ENCODE peak calls at places on chromosomes 13 and 19, in six cellular contexts. One of them, this sample, is unnamed.

GRCh38 chr13:99265823-99266426 is 7.7 kb upstream of the GPR18 start:
- DNase-seq in A549: peak
- DNase-seq in K562: peak
- DNase-seq in H1: no peak
- DNase-seq in GM12878: no peak
- DNase-seq in HepG2: peak
- DNase-seq in this sample: peak

GRCh38 chr19:32567486-32567885 is 13.5 kb upstream of the PDCD5 start:
- DNase-seq in A549: no peak
- DNase-seq in K562: no peak
- DNase-seq in H1: no peak
- DNase-seq in GM12878: no peak
- DNase-seq in HepG2: no peak
- DNase-seq in this sample: no peak

GRCh38 chr19:43532571-43532961 is 422 bp upstream of the ZNF575 start:
- DNase-seq in A549: peak
- DNase-seq in K562: no peak
- DNase-seq in H1: no peak
- DNase-seq in GM12878: no peak
- DNase-seq in HepG2: no peak
- DNase-seq in this sample: peak

GRCh38 chr13:33057019-33057785 is 41.0 kb downstream of the KL start:
- DNase-seq in A549: peak
- DNase-seq in K562: peak
- DNase-seq in H1: no peak
- DNase-seq in GM12878: no peak
- DNase-seq in HepG2: peak
- DNase-seq in this sample: peak

GRCh38 chr13:110407531-110407930 is 100.4 kb downstream of the COL4A2 start:
- DNase-seq in A549: no peak
- DNase-seq in K562: no peak
- DNase-seq in H1: no peak
- DNase-seq in GM12878: no peak
- DNase-seq in HepG2: no peak
- DNase-seq in this sample: no peak

GRCh38 chr13:29935309-29935981 is 85.0 kb upstream of the UBL3 start:
- DNase-seq in A549: no peak
- DNase-seq in K562: no peak
- DNase-seq in H1: no peak
- DNase-seq in GM12878: peak
- DNase-seq in HepG2: no peak
- DNase-seq in this sample: no peak

GRCh38 chr13:106570354-106570822 is 2.5 kb upstream of the ARGLU1 start:
- DNase-seq in A549: peak
- DNase-seq in K562: peak
- DNase-seq in H1: peak
- DNase-seq in GM12878: no peak
- DNase-seq in HepG2: no peak
- DNase-seq in this sample: peak

GRCh38 chr19:12763100-12763499 is 11.5 kb downstream of the BEST2 start:
- DNase-seq in A549: no peak
- DNase-seq in K562: no peak
- DNase-seq in H1: no peak
- DNase-seq in GM12878: no peak
- DNase-seq in HepG2: no peak
- DNase-seq in this sample: peak

GRCh38 chr13:94344126-94344863 is 135.2 kb downstream of the DCT start:
- DNase-seq in A549: no peak
- DNase-seq in K562: no peak
- DNase-seq in H1: peak
- DNase-seq in GM12878: no peak
- DNase-seq in HepG2: peak
- DNase-seq in this sample: no peak

GRCh38 chr19:45638930-45639729 is at the start of gene EML2:
- DNase-seq in A549: peak
- DNase-seq in K562: peak
- DNase-seq in H1: no peak
- DNase-seq in GM12878: no peak
- DNase-seq in HepG2: peak
- DNase-seq in this sample: peak

GRCh38 chr19:4256563-4256962 is 9.7 kb downstream of the YJU2 start:
- DNase-seq in A549: no peak
- DNase-seq in K562: peak
- DNase-seq in H1: no peak
- DNase-seq in GM12878: no peak
- DNase-seq in HepG2: no peak
- DNase-seq in this sample: no peak

GRCh38 chr19:14369399-14370168 is 11.7 kb upstream of the ADGRE5 start:
- DNase-seq in A549: no peak
- DNase-seq in K562: peak
- DNase-seq in H1: no peak
- DNase-seq in GM12878: no peak
- DNase-seq in HepG2: no peak
- DNase-seq in this sample: no peak

GRCh38 chr13:95260031-95260525 is 41.2 kb downstream of the ABCC4 start:
- DNase-seq in A549: no peak
- DNase-seq in K562: no peak
- DNase-seq in H1: no peak
- DNase-seq in GM12878: peak
- DNase-seq in HepG2: no peak
- DNase-seq in this sample: no peak

GRCh38 chr13:50951366-50951765 is 41.8 kb downstream of the RNASEH2B start:
- DNase-seq in A549: no peak
- DNase-seq in K562: no peak
- DNase-seq in H1: no peak
- DNase-seq in GM12878: no peak
- DNase-seq in HepG2: no peak
- DNase-seq in this sample: no peak

GRCh38 chr19:49506575-49507105 is 5.8 kb upstream of the FCGRT start:
- DNase-seq in A549: peak
- DNase-seq in K562: peak
- DNase-seq in H1: no peak
- DNase-seq in GM12878: no peak
- DNase-seq in HepG2: peak
- DNase-seq in this sample: peak

GRCh38 chr13:23772717-23773116 is 116.5 kb downstream of the MIPEP start:
- DNase-seq in A549: no peak
- DNase-seq in K562: no peak
- DNase-seq in H1: no peak
- DNase-seq in GM12878: no peak
- DNase-seq in HepG2: no peak
- DNase-seq in this sample: no peak

GRCh38 chr13:34155931-34156607 is 338.1 kb downstream of the RFC3 start:
- DNase-seq in A549: no peak
- DNase-seq in K562: no peak
- DNase-seq in H1: no peak
- DNase-seq in GM12878: no peak
- DNase-seq in HepG2: no peak
- DNase-seq in this sample: no peak

GRCh38 chr13:23899555-23899954 is 2.3 kb upstream of the C1QTNF9B start:
- DNase-seq in A549: no peak
- DNase-seq in K562: peak
- DNase-seq in H1: no peak
- DNase-seq in GM12878: no peak
- DNase-seq in HepG2: peak
- DNase-seq in this sample: peak

GRCh38 chr19:38361633-38362075 is 12.7 kb upstream of the PSMD8 start:
- DNase-seq in A549: peak
- DNase-seq in K562: peak
- DNase-seq in H1: peak
- DNase-seq in GM12878: no peak
- DNase-seq in HepG2: peak
- DNase-seq in this sample: peak
- TF ChIP-seq CHD2 in A549: no peak
- TF ChIP-seq CHD2 in K562: no peak
- TF ChIP-seq CHD2 in H1: no peak
- TF ChIP-seq CHD2 in GM12878: no peak
- TF ChIP-seq CHD2 in HepG2: no peak
- TF ChIP-seq CHD2 in this sample: no peak

DNA sequence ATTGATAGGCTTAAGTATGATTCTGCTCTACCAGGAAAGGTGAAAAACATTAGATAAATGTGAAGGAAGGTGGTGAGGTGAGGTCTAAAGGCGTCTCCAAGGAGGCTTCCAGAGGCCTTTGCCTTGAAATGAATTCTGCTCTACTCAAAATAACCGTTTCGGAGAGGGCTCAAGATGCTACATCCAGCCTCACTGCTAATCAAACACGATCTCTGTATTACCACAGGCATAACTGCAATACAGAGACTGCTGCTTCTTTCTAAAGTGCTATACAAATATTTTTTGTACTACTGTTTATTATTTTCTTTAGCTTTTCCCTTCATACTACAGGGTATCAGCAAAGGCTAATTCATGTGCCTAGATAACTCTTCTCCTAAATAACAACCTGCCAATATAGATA is 16.8 kb downstream of the MBNL2 start:
- DNase-seq in A549: no peak
- DNase-seq in K562: no peak
- DNase-seq in H1: no peak
- DNase-seq in GM12878: no peak
- DNase-seq in HepG2: no peak
- DNase-seq in this sample: no peak
- H3K27ac ChIP-seq in A549: peak
- H3K27ac ChIP-seq in K562: no peak
- H3K27ac ChIP-seq in H1: no peak
- H3K27ac ChIP-seq in GM12878: no peak
- H3K27ac ChIP-seq in HepG2: no peak
- H3K27ac ChIP-seq in this sample: peak

GRCh38 chr13:46475586-46475991 is 77.4 kb upstream of the LRCH1 start:
- DNase-seq in A549: no peak
- DNase-seq in K562: no peak
- DNase-seq in H1: no peak
- DNase-seq in GM12878: no peak
- DNase-seq in HepG2: no peak
- DNase-seq in this sample: no peak
- TF ChIP-seq CHD2 in A549: no peak
- TF ChIP-seq CHD2 in K562: no peak
- TF ChIP-seq CHD2 in H1: no peak
- TF ChIP-seq CHD2 in GM12878: no peak
- TF ChIP-seq CHD2 in HepG2: no peak
- TF ChIP-seq CHD2 in this sample: no peak

DNA sequence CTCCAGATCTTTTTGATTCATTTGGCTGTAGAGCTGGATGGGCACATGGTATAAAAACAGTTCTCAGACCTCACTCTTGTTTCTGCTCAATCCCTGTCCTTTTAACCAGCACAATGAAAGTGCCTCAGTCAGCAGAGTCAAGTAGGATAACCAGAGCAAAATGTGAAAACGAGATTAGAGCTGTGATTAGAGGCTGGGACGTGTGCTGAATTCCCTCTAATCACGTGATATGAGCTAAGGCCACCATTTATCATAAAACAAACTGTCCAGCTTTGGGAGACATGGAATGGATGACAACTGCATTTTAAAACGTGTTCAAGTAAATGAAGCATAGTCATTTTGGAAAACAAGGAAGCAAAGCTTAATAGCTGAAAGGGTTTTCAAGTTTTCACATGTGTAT is 54.1 kb downstream of the GJA3 start:
- DNase-seq in A549: no peak
- DNase-seq in K562: no peak
- DNase-seq in H1: no peak
- DNase-seq in GM12878: no peak
- DNase-seq in HepG2: no peak
- DNase-seq in this sample: peak
- H3K27ac ChIP-seq in A549: no peak
- H3K27ac ChIP-seq in K562: no peak
- H3K27ac ChIP-seq in H1: no peak
- H3K27ac ChIP-seq in GM12878: no peak
- H3K27ac ChIP-seq in HepG2: no peak
- H3K27ac ChIP-seq in this sample: no peak

GRCh38 chr13:24984134-24984533 is 111.8 kb upstream of the PABPC3 start:
- DNase-seq in A549: no peak
- DNase-seq in K562: no peak
- DNase-seq in H1: no peak
- DNase-seq in GM12878: no peak
- DNase-seq in HepG2: no peak
- DNase-seq in this sample: no peak

GRCh38 chr13:24983094-24983493 is 112.8 kb upstream of the PABPC3 start:
- DNase-seq in A549: no peak
- DNase-seq in K562: no peak
- DNase-seq in H1: no peak
- DNase-seq in GM12878: no peak
- DNase-seq in HepG2: no peak
- DNase-seq in this sample: no peak

GRCh38 chr13:24985102-24985501 is 110.8 kb upstream of the PABPC3 start:
- DNase-seq in A549: no peak
- DNase-seq in K562: peak
- DNase-seq in H1: no peak
- DNase-seq in GM12878: no peak
- DNase-seq in HepG2: no peak
- DNase-seq in this sample: no peak

GRCh38 chr13:24986826-24987225 is 109.1 kb upstream of the PABPC3 start:
- DNase-seq in A549: no peak
- DNase-seq in K562: no peak
- DNase-seq in H1: no peak
- DNase-seq in GM12878: no peak
- DNase-seq in HepG2: no peak
- DNase-seq in this sample: no peak

GRCh38 chr13:24982333-24982999 is 113.5 kb upstream of the PABPC3 start:
- DNase-seq in A549: no peak
- DNase-seq in K562: no peak
- DNase-seq in H1: no peak
- DNase-seq in GM12878: no peak
- DNase-seq in HepG2: no peak
- DNase-seq in this sample: no peak
- TF ChIP-seq CHD2 in A549: no peak
- TF ChIP-seq CHD2 in K562: no peak
- TF ChIP-seq CHD2 in H1: no peak
- TF ChIP-seq CHD2 in GM12878: no peak
- TF ChIP-seq CHD2 in HepG2: no peak
- TF ChIP-seq CHD2 in this sample: no peak

GRCh38 chr13:27261376-27261775 is 9.3 kb upstream of the RASL11A start:
- DNase-seq in A549: no peak
- DNase-seq in K562: no peak
- DNase-seq in H1: no peak
- DNase-seq in GM12878: no peak
- DNase-seq in HepG2: no peak
- DNase-seq in this sample: no peak

GRCh38 chr13:27258637-27259377 is 7.4 kb downstream of the RPL21 start:
- DNase-seq in A549: no peak
- DNase-seq in K562: no peak
- DNase-seq in H1: no peak
- DNase-seq in GM12878: no peak
- DNase-seq in HepG2: no peak
- DNase-seq in this sample: no peak

GRCh38 chr13:27257233-27257568 is 5.8 kb downstream of the RPL21 start:
- DNase-seq in A549: no peak
- DNase-seq in K562: no peak
- DNase-seq in H1: no peak
- DNase-seq in GM12878: no peak
- DNase-seq in HepG2: no peak
- DNase-seq in this sample: no peak

GRCh38 chr13:27259831-27260230 is 8.5 kb downstream of the RPL21 start:
- DNase-seq in A549: no peak
- DNase-seq in K562: no peak
- DNase-seq in H1: no peak
- DNase-seq in GM12878: no peak
- DNase-seq in HepG2: no peak
- DNase-seq in this sample: no peak

GRCh38 chr13:27257648-27258253 is 6.4 kb downstream of the RPL21 start:
- DNase-seq in A549: no peak
- DNase-seq in K562: no peak
- DNase-seq in H1: no peak
- DNase-seq in GM12878: no peak
- DNase-seq in HepG2: no peak
- DNase-seq in this sample: no peak
- H3K27ac ChIP-seq in A549: no peak
- H3K27ac ChIP-seq in K562: peak
- H3K27ac ChIP-seq in H1: no peak
- H3K27ac ChIP-seq in GM12878: no peak
- H3K27ac ChIP-seq in HepG2: no peak
- H3K27ac ChIP-seq in this sample: no peak